ENCODE peak calls at places on chromosomes 6 and 20, in five cellular contexts. I is glutamatergic neuron, S is cardiac fibroblast, A is posterior cingulate gyrus, O is astrocyte. D is an unnamed sample.

GRCh38 chr6:38155576-38156204 is 336.2 kb downstream of the ZFAND3 start:
- DNase-seq in I (no peak), S (peak), A (no peak), O (no peak), D (no peak)

GRCh38 chr6:44041461-44042260 is 85.6 kb downstream of the MRPL14 start:
- DNase-seq in I (no peak), S (peak), A (peak), O (peak), D (no peak)

GRCh38 chr20:60057866-60058807 is 99.9 kb downstream of the CDH26 start:
- DNase-seq in I (peak), S (peak), A (no peak), O (peak), D (peak)

GRCh38 chr20:37501940-37502339 is 19.1 kb upstream of the NNAT start:
- DNase-seq in I (no peak), S (no peak), A (no peak), O (no peak), D (peak)

GRCh38 chr6:169198885-169199284 is 54.8 kb downstream of the THBS2 start:
- DNase-seq in I (no peak), S (no peak), A (no peak), O (no peak), D (no peak)

GRCh38 chr6:43313813-43314212 is 5.2 kb upstream of the CRIP3 start:
- DNase-seq in I (no peak), S (no peak), A (no peak), O (no peak), D (no peak)

GRCh38 chr20:62362991-62363919 is 3.9 kb downstream of the LAMA5 start:
- DNase-seq in I (peak), S (no peak), A (peak), O (no peak), D (no peak)

GRCh38 chr20:63941282-63942060 is 14.7 kb downstream of the UCKL1 start:
- DNase-seq in I (peak), S (no peak), A (no peak), O (no peak), D (no peak)

D was measured in C1 segment of cervical spinal cord.